ENCODE peak calls at places on chromosome 12, in eight cellular contexts. One of them, this sample, is unnamed.
A peak's percentile ranks its signal among the peaks of the same experiment; 100 is the strongest.

GRCh38 chr12:50121636-50122035 is 9.6 kb downstream of the COX14 start:
- DNase-seq in uterus: no peak
- DNase-seq in T-helper 1 cell: no peak
- DNase-seq in stromal cell of bone marrow: no peak
- DNase-seq in Calu3: no peak
- DNase-seq in mesendoderm: no peak
- DNase-seq in GM10248: no peak
- DNase-seq in stomach: no peak
- DNase-seq in this sample: no peak

GRCh38 chr12:60872219-60872618 is 1276.4 kb downstream of the SLC16A7 start:
- DNase-seq in uterus: no peak
- DNase-seq in T-helper 1 cell: no peak
- DNase-seq in stromal cell of bone marrow: no peak
- DNase-seq in Calu3: no peak
- DNase-seq in mesendoderm: no peak
- DNase-seq in GM10248: no peak
- DNase-seq in stomach: no peak
- DNase-seq in this sample: no peak

GRCh38 chr12:95633671-95634465 is 82.6 kb upstream of the USP44 start:
- DNase-seq in uterus: no peak
- DNase-seq in T-helper 1 cell: no peak
- DNase-seq in stromal cell of bone marrow: no peak
- DNase-seq in Calu3: no peak
- DNase-seq in mesendoderm: no peak
- DNase-seq in GM10248: no peak
- DNase-seq in stomach: no peak
- DNase-seq in this sample: no peak

GRCh38 chr12:105382771-105383632 is 52.5 kb downstream of the C12orf75 start:
- DNase-seq in uterus: peak; percentile 27
- DNase-seq in T-helper 1 cell: no peak
- DNase-seq in stromal cell of bone marrow: peak; percentile 47
- DNase-seq in Calu3: peak; percentile 63
- DNase-seq in mesendoderm: peak; percentile 67
- DNase-seq in GM10248: peak; percentile 67
- DNase-seq in stomach: no peak
- DNase-seq in this sample: no peak

GRCh38 chr12:9869307-9870161 is at the start of gene CLEC2B:
- DNase-seq in uterus: peak; percentile 36
- DNase-seq in T-helper 1 cell: no peak
- DNase-seq in stromal cell of bone marrow: peak; percentile 71
- DNase-seq in Calu3: no peak
- DNase-seq in mesendoderm: no peak
- DNase-seq in GM10248: peak; percentile 16
- DNase-seq in stomach: no peak
- DNase-seq in this sample: peak; percentile 46

GRCh38 chr12:90045559-90045958 is 336.9 kb upstream of the ATP2B1 start:
- DNase-seq in uterus: no peak
- DNase-seq in T-helper 1 cell: no peak
- DNase-seq in stromal cell of bone marrow: no peak
- DNase-seq in Calu3: no peak
- DNase-seq in mesendoderm: no peak
- DNase-seq in GM10248: no peak
- DNase-seq in stomach: no peak
- DNase-seq in this sample: no peak

GRCh38 chr12:58285551-58285950 is 344.2 kb downstream of the ATP23 start:
- DNase-seq in uterus: no peak
- DNase-seq in T-helper 1 cell: no peak
- DNase-seq in stromal cell of bone marrow: no peak
- DNase-seq in Calu3: no peak
- DNase-seq in mesendoderm: peak; percentile 77
- DNase-seq in GM10248: no peak
- DNase-seq in stomach: no peak
- DNase-seq in this sample: no peak

GRCh38 chr12:47730341-47730744 is 5.1 kb upstream of the ENDOU start:
- DNase-seq in uterus: no peak
- DNase-seq in T-helper 1 cell: no peak
- DNase-seq in stromal cell of bone marrow: no peak
- DNase-seq in Calu3: no peak
- DNase-seq in mesendoderm: no peak
- DNase-seq in GM10248: no peak
- DNase-seq in stomach: peak; percentile 61
- DNase-seq in this sample: no peak

GRCh38 chr12:16473610-16474326 is 126.3 kb downstream of the MGST1 start:
- DNase-seq in uterus: no peak
- DNase-seq in T-helper 1 cell: no peak
- DNase-seq in stromal cell of bone marrow: peak; percentile 3
- DNase-seq in Calu3: no peak
- DNase-seq in mesendoderm: no peak
- DNase-seq in GM10248: no peak
- DNase-seq in stomach: no peak
- DNase-seq in this sample: peak; percentile 56

GRCh38 chr12:86137936-86138335 is 118.3 kb downstream of the MGAT4C start:
- DNase-seq in uterus: no peak
- DNase-seq in T-helper 1 cell: no peak
- DNase-seq in stromal cell of bone marrow: peak; percentile 58
- DNase-seq in Calu3: peak; percentile 10
- DNase-seq in mesendoderm: no peak
- DNase-seq in GM10248: no peak
- DNase-seq in stomach: no peak
- DNase-seq in this sample: peak; percentile 64

GRCh38 chr12:54411398-54412241 is 7.4 kb downstream of the ITGA5 start:
- DNase-seq in uterus: no peak
- DNase-seq in T-helper 1 cell: peak; percentile 51
- DNase-seq in stromal cell of bone marrow: peak; percentile 99
- DNase-seq in Calu3: no peak
- DNase-seq in mesendoderm: no peak
- DNase-seq in GM10248: no peak
- DNase-seq in stomach: peak; percentile 31
- DNase-seq in this sample: peak; percentile 73

GRCh38 chr12:127690161-127690560 is 576.8 kb upstream of the TMEM132C start:
- DNase-seq in uterus: no peak
- DNase-seq in T-helper 1 cell: no peak
- DNase-seq in stromal cell of bone marrow: no peak
- DNase-seq in Calu3: no peak
- DNase-seq in mesendoderm: no peak
- DNase-seq in GM10248: no peak
- DNase-seq in stomach: no peak
- DNase-seq in this sample: no peak

GRCh38 chr12:15699886-15700285 is 89.3 kb downstream of the EPS8 start:
- DNase-seq in uterus: no peak
- DNase-seq in T-helper 1 cell: no peak
- DNase-seq in stromal cell of bone marrow: no peak
- DNase-seq in Calu3: no peak
- DNase-seq in mesendoderm: no peak
- DNase-seq in GM10248: no peak
- DNase-seq in stomach: no peak
- DNase-seq in this sample: no peak

GRCh38 chr12:71840226-71840847 is 778 bp downstream of the TBC1D15 start:
- DNase-seq in uterus: no peak
- DNase-seq in T-helper 1 cell: no peak
- DNase-seq in stromal cell of bone marrow: peak; percentile 38
- DNase-seq in Calu3: peak; percentile 19
- DNase-seq in mesendoderm: peak; percentile 48
- DNase-seq in GM10248: no peak
- DNase-seq in stomach: no peak
- DNase-seq in this sample: peak; percentile 46

GRCh38 chr12:53380797-53381738 is 1.1 kb downstream of the SP1 start:
- DNase-seq in uterus: no peak
- DNase-seq in T-helper 1 cell: no peak
- DNase-seq in stromal cell of bone marrow: no peak
- DNase-seq in Calu3: no peak
- DNase-seq in mesendoderm: peak; percentile 77
- DNase-seq in GM10248: no peak
- DNase-seq in stomach: no peak
- DNase-seq in this sample: no peak

GRCh38 chr12:85835417-85835809 is 796 bp downstream of the RASSF9 start:
- DNase-seq in uterus: no peak
- DNase-seq in T-helper 1 cell: no peak
- DNase-seq in stromal cell of bone marrow: peak; percentile 19
- DNase-seq in Calu3: no peak
- DNase-seq in mesendoderm: peak; percentile 64
- DNase-seq in GM10248: no peak
- DNase-seq in stomach: no peak
- DNase-seq in this sample: no peak

GRCh38 chr12:111430418-111431353 is 25.0 kb downstream of the SH2B3 start:
- DNase-seq in uterus: no peak
- DNase-seq in T-helper 1 cell: peak; percentile 75
- DNase-seq in stromal cell of bone marrow: no peak
- DNase-seq in Calu3: no peak
- DNase-seq in mesendoderm: no peak
- DNase-seq in GM10248: peak; percentile 69
- DNase-seq in stomach: no peak
- DNase-seq in this sample: no peak

GRCh38 chr12:112314981-112315380 is 67.2 kb downstream of the HECTD4 start:
- DNase-seq in uterus: no peak
- DNase-seq in T-helper 1 cell: no peak
- DNase-seq in stromal cell of bone marrow: no peak
- DNase-seq in Calu3: no peak
- DNase-seq in mesendoderm: no peak
- DNase-seq in GM10248: no peak
- DNase-seq in stomach: no peak
- DNase-seq in this sample: no peak

GRCh38 chr12:109744991-109745942 is 31.6 kb downstream of the FAM222A start:
- DNase-seq in uterus: peak; percentile 3
- DNase-seq in T-helper 1 cell: no peak
- DNase-seq in stromal cell of bone marrow: no peak
- DNase-seq in Calu3: peak; percentile 57
- DNase-seq in mesendoderm: no peak
- DNase-seq in GM10248: no peak
- DNase-seq in stomach: peak; percentile 47
- DNase-seq in this sample: no peak

GRCh38 chr12:29113101-29113500 is 36.0 kb upstream of the FAR2 start:
- DNase-seq in uterus: no peak
- DNase-seq in T-helper 1 cell: no peak
- DNase-seq in stromal cell of bone marrow: no peak
- DNase-seq in Calu3: no peak
- DNase-seq in mesendoderm: peak; percentile 43
- DNase-seq in GM10248: no peak
- DNase-seq in stomach: no peak
- DNase-seq in this sample: no peak

GRCh38 chr12:132359971-132360370 is 30.6 kb upstream of the GALNT9 start:
- DNase-seq in uterus: no peak
- DNase-seq in T-helper 1 cell: no peak
- DNase-seq in stromal cell of bone marrow: no peak
- DNase-seq in Calu3: no peak
- DNase-seq in mesendoderm: no peak
- DNase-seq in GM10248: no peak
- DNase-seq in stomach: no peak
- DNase-seq in this sample: no peak

GRCh38 chr12:1583421-1584078 is 10.8 kb downstream of the FBXL14 start:
- DNase-seq in uterus: peak; percentile 79
- DNase-seq in T-helper 1 cell: peak; percentile 42
- DNase-seq in stromal cell of bone marrow: no peak
- DNase-seq in Calu3: peak; percentile 73
- DNase-seq in mesendoderm: peak; percentile 81
- DNase-seq in GM10248: peak; percentile 77
- DNase-seq in stomach: peak; percentile 68
- DNase-seq in this sample: no peak

GRCh38 chr12:96300064-96300463 is 100.2 kb downstream of the CDK17 start:
- DNase-seq in uterus: no peak
- DNase-seq in T-helper 1 cell: no peak
- DNase-seq in stromal cell of bone marrow: no peak
- DNase-seq in Calu3: no peak
- DNase-seq in mesendoderm: no peak
- DNase-seq in GM10248: no peak
- DNase-seq in stomach: no peak
- DNase-seq in this sample: no peak

GRCh38 chr12:49920241-49920914 is 16.7 kb upstream of the FAIM2 start:
- DNase-seq in uterus: peak; percentile 15
- DNase-seq in T-helper 1 cell: no peak
- DNase-seq in stromal cell of bone marrow: no peak
- DNase-seq in Calu3: peak; percentile 21
- DNase-seq in mesendoderm: no peak
- DNase-seq in GM10248: no peak
- DNase-seq in stomach: no peak
- DNase-seq in this sample: no peak

GRCh38 chr12:54417712-54418440 is 1.2 kb downstream of the ITGA5 start:
- DNase-seq in uterus: peak; percentile 56
- DNase-seq in T-helper 1 cell: peak; percentile 31
- DNase-seq in stromal cell of bone marrow: no peak
- DNase-seq in Calu3: no peak
- DNase-seq in mesendoderm: no peak
- DNase-seq in GM10248: no peak
- DNase-seq in stomach: no peak
- DNase-seq in this sample: no peak

GRCh38 chr12:4031703-4032291 is 158.6 kb upstream of the PARP11 start:
- DNase-seq in uterus: peak; percentile 26
- DNase-seq in T-helper 1 cell: no peak
- DNase-seq in stromal cell of bone marrow: peak; percentile 39
- DNase-seq in Calu3: peak; percentile 19
- DNase-seq in mesendoderm: no peak
- DNase-seq in GM10248: no peak
- DNase-seq in stomach: no peak
- DNase-seq in this sample: no peak

GRCh38 chr12:51183816-51184215 is 10.9 kb upstream of the TFCP2 start:
- DNase-seq in uterus: no peak
- DNase-seq in T-helper 1 cell: no peak
- DNase-seq in stromal cell of bone marrow: no peak
- DNase-seq in Calu3: no peak
- DNase-seq in mesendoderm: no peak
- DNase-seq in GM10248: no peak
- DNase-seq in stomach: peak; percentile 57
- DNase-seq in this sample: peak; percentile 67

GRCh38 chr12:132162508-132163031 is 18.3 kb downstream of the NOC4L start:
- DNase-seq in uterus: no peak
- DNase-seq in T-helper 1 cell: peak; percentile 8
- DNase-seq in stromal cell of bone marrow: peak; percentile 84
- DNase-seq in Calu3: peak; percentile 50
- DNase-seq in mesendoderm: no peak
- DNase-seq in GM10248: no peak
- DNase-seq in stomach: no peak
- DNase-seq in this sample: peak; percentile 33

GRCh38 chr12:53467082-53467481 is 15.2 kb downstream of the PCBP2 start:
- DNase-seq in uterus: no peak
- DNase-seq in T-helper 1 cell: no peak
- DNase-seq in stromal cell of bone marrow: no peak
- DNase-seq in Calu3: no peak
- DNase-seq in mesendoderm: no peak
- DNase-seq in GM10248: no peak
- DNase-seq in stomach: no peak
- DNase-seq in this sample: no peak

GRCh38 chr12:5485471-5485870 is 53.6 kb downstream of the NTF3 start:
- DNase-seq in uterus: no peak
- DNase-seq in T-helper 1 cell: no peak
- DNase-seq in stromal cell of bone marrow: no peak
- DNase-seq in Calu3: no peak
- DNase-seq in mesendoderm: no peak
- DNase-seq in GM10248: no peak
- DNase-seq in stomach: no peak
- DNase-seq in this sample: no peak

GRCh38 chr12:124542021-124542941 is 25.1 kb downstream of the NCOR2 start:
- DNase-seq in uterus: no peak
- DNase-seq in T-helper 1 cell: no peak
- DNase-seq in stromal cell of bone marrow: no peak
- DNase-seq in Calu3: peak; percentile 37
- DNase-seq in mesendoderm: no peak
- DNase-seq in GM10248: no peak
- DNase-seq in stomach: no peak
- DNase-seq in this sample: no peak

GRCh38 chr12:13223176-13223806 is 26.8 kb downstream of the EMP1 start:
- DNase-seq in uterus: no peak
- DNase-seq in T-helper 1 cell: no peak
- DNase-seq in stromal cell of bone marrow: peak; percentile 51
- DNase-seq in Calu3: no peak
- DNase-seq in mesendoderm: no peak
- DNase-seq in GM10248: no peak
- DNase-seq in stomach: no peak
- DNase-seq in this sample: peak; percentile 81

GRCh38 chr12:79547044-79547734 is 143.6 kb downstream of the PAWR start:
- DNase-seq in uterus: no peak
- DNase-seq in T-helper 1 cell: no peak
- DNase-seq in stromal cell of bone marrow: no peak
- DNase-seq in Calu3: peak; percentile 91
- DNase-seq in mesendoderm: peak; percentile 99
- DNase-seq in GM10248: no peak
- DNase-seq in stomach: no peak
- DNase-seq in this sample: no peak

GRCh38 chr12:131390408-131391100 is 320.3 kb upstream of the SFSWAP start:
- DNase-seq in uterus: no peak
- DNase-seq in T-helper 1 cell: no peak
- DNase-seq in stromal cell of bone marrow: no peak
- DNase-seq in Calu3: peak; percentile 62
- DNase-seq in mesendoderm: peak; percentile 69
- DNase-seq in GM10248: no peak
- DNase-seq in stomach: no peak
- DNase-seq in this sample: no peak